ENCODE peak calls at places on chromosomes 1 and 21, in five cellular contexts. One of them, this sample, is unnamed. For H3K4me1, the result is how much of the 10 kb centered on the place peaks cover.

GRCh38 chr1:43538143-43538487 is 7.4 kb downstream of the PTPRF start:
- DNase-seq in IMR-90: no peak
- DNase-seq in K562: no peak
- DNase-seq in HCT116: no peak
- DNase-seq in H1: no peak
- DNase-seq in this sample: no peak

GRCh38 chr1:156754219-156754618 is 2.7 kb upstream of the HDGF start:
- DNase-seq in IMR-90: no peak
- DNase-seq in K562: no peak
- DNase-seq in HCT116: no peak
- DNase-seq in H1: no peak
- DNase-seq in this sample: no peak

GRCh38 chr1:214337536-214337935 is 56.6 kb downstream of the SMYD2 start:
- DNase-seq in IMR-90: peak
- DNase-seq in K562: no peak
- DNase-seq in HCT116: no peak
- DNase-seq in H1: no peak
- DNase-seq in this sample: no peak

GRCh38 chr21:16912075-16912474 is 600.8 kb upstream of the CXADR start:
- DNase-seq in IMR-90: peak
- DNase-seq in K562: no peak
- DNase-seq in HCT116: no peak
- DNase-seq in H1: no peak
- DNase-seq in this sample: no peak

GRCh38 chr1:36829951-36830350 is 204.4 kb downstream of the GRIK3 start:
- DNase-seq in IMR-90: no peak
- DNase-seq in K562: no peak
- DNase-seq in HCT116: no peak
- DNase-seq in H1: no peak
- DNase-seq in this sample: no peak

GRCh38 chr21:34352556-34352955 is 11.2 kb upstream of the KCNE2 start:
- DNase-seq in IMR-90: no peak
- DNase-seq in K562: no peak
- DNase-seq in HCT116: no peak
- DNase-seq in H1: no peak
- DNase-seq in this sample: no peak

GRCh38 chr1:11842154-11843041 is 5.2 kb downstream of the NPPA start:
- DNase-seq in IMR-90: peak
- DNase-seq in K562: peak
- DNase-seq in HCT116: no peak
- DNase-seq in H1: no peak
- DNase-seq in this sample: peak

GRCh38 chr1:83593073-83593472 is 405.9 kb downstream of the TTLL7 start:
- DNase-seq in IMR-90: no peak
- DNase-seq in K562: no peak
- DNase-seq in HCT116: no peak
- DNase-seq in H1: no peak
- DNase-seq in this sample: no peak

GRCh38 chr1:99441234-99442095 is 177.2 kb downstream of the PLPPR4 start:
- DNase-seq in IMR-90: peak
- DNase-seq in K562: no peak
- DNase-seq in HCT116: no peak
- DNase-seq in H1: no peak
- DNase-seq in this sample: no peak

GRCh38 chr1:41560496-41560895 is 76.0 kb upstream of the EDN2 start:
- DNase-seq in IMR-90: no peak
- DNase-seq in K562: no peak
- DNase-seq in HCT116: no peak
- DNase-seq in H1: no peak
- DNase-seq in this sample: no peak

GRCh38 chr21:42640486-42640885 is 12.9 kb upstream of the PDE9A start:
- DNase-seq in IMR-90: no peak
- DNase-seq in K562: no peak
- DNase-seq in HCT116: no peak
- DNase-seq in H1: no peak
- DNase-seq in this sample: no peak

GRCh38 chr1:2587071-2587859 is 688 bp downstream of the PRXL2B start:
- DNase-seq in IMR-90: peak
- DNase-seq in K562: no peak
- DNase-seq in HCT116: no peak
- DNase-seq in H1: peak
- DNase-seq in this sample: no peak

GRCh38 chr1:206812456-206812855 is 40.2 kb upstream of the IL10 start:
- DNase-seq in IMR-90: no peak
- DNase-seq in K562: no peak
- DNase-seq in HCT116: no peak
- DNase-seq in H1: no peak
- DNase-seq in this sample: no peak

GRCh38 chr1:44791364-44791801 is 3.4 kb upstream of the BEST4 start:
- DNase-seq in IMR-90: no peak
- DNase-seq in K562: peak
- DNase-seq in HCT116: no peak
- DNase-seq in H1: no peak
- DNase-seq in this sample: no peak

DNA sequence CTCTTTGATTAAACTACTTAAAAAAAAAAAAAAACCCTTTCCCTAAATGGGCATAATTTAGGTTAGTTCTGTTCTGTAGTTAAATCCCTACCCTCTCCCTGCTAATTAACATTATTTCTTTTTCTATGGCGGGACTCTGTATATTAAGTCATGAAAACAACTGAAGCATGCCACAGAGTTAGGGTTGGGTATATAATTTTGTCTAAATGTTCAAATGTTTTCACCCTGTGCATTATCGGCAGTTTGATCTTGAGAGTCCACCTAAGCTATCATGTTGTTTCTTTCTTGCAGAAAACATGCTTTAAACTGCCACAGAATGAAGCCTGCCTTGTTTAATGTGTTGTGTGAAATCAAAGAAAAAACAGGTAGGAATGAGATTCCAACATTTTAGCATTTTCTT is 4.0 kb downstream of the PBX1 start:
- DNase-seq in IMR-90: no peak
- DNase-seq in K562: no peak
- DNase-seq in HCT116: no peak
- DNase-seq in H1: no peak
- DNase-seq in this sample: no peak
- H3K4me1 ChIP-seq in IMR-90: under half
- H3K4me1 ChIP-seq in K562: under half
- H3K4me1 ChIP-seq in HCT116: under half
- H3K4me1 ChIP-seq in H1: under half
- H3K4me1 ChIP-seq in this sample: under half

GRCh38 chr1:225466848-225467192 is 39.0 kb upstream of the LBR start:
- DNase-seq in IMR-90: no peak
- DNase-seq in K562: no peak
- DNase-seq in HCT116: no peak
- DNase-seq in H1: no peak
- DNase-seq in this sample: no peak

GRCh38 chr1:225470210-225470609 is 42.4 kb upstream of the LBR start:
- DNase-seq in IMR-90: no peak
- DNase-seq in K562: no peak
- DNase-seq in HCT116: no peak
- DNase-seq in H1: no peak
- DNase-seq in this sample: no peak

GRCh38 chr1:225469051-225469450 is 41.2 kb upstream of the LBR start:
- DNase-seq in IMR-90: no peak
- DNase-seq in K562: no peak
- DNase-seq in HCT116: no peak
- DNase-seq in H1: no peak
- DNase-seq in this sample: no peak

GRCh38 chr1:225467193-225468020 is 39.6 kb upstream of the LBR start:
- DNase-seq in IMR-90: no peak
- DNase-seq in K562: no peak
- DNase-seq in HCT116: no peak
- DNase-seq in H1: no peak
- DNase-seq in this sample: peak

GRCh38 chr1:225468270-225469020 is 40.6 kb upstream of the LBR start:
- DNase-seq in IMR-90: no peak
- DNase-seq in K562: no peak
- DNase-seq in HCT116: no peak
- DNase-seq in H1: no peak
- DNase-seq in this sample: no peak
- TF ChIP-seq CEBPB in IMR-90: no peak
- TF ChIP-seq CEBPB in K562: no peak
- TF ChIP-seq CEBPB in HCT116: no peak
- TF ChIP-seq CEBPB in H1: no peak
- TF ChIP-seq CEBPB in this sample: no peak

GRCh38 chr1:25875154-25875855 is at the start of gene PAQR7:
- DNase-seq in IMR-90: peak
- DNase-seq in K562: peak
- DNase-seq in HCT116: no peak
- DNase-seq in H1: peak
- DNase-seq in this sample: no peak
- H3K4me1 ChIP-seq in IMR-90: under half
- H3K4me1 ChIP-seq in K562: half or more
- H3K4me1 ChIP-seq in HCT116: under half
- H3K4me1 ChIP-seq in H1: under half
- H3K4me1 ChIP-seq in this sample: under half

DNA sequence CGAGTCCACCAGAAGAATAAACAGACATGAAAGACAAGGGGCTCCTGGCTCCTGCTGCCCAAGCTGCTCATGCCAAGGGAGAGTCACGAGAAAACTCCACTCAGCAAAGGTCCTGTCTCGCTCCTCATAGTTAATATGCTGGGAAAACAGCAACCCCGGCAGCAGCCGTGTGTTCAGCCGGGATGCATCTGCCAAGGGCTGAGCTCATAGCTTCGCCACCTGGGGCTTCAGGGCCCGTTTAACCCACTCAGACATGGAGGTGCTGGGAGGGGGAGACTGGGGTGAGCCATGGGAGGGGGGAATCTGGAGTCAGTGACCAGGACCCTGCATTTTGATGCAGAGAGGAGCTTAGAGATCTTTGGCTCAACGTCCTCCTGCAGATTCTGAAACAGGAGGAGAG is 283.4 kb downstream of the PTPRU start:
- DNase-seq in IMR-90: no peak
- DNase-seq in K562: no peak
- DNase-seq in HCT116: no peak
- DNase-seq in H1: no peak
- DNase-seq in this sample: no peak
- TF ChIP-seq CEBPB in IMR-90: no peak
- TF ChIP-seq CEBPB in K562: no peak
- TF ChIP-seq CEBPB in HCT116: no peak
- TF ChIP-seq CEBPB in H1: no peak
- TF ChIP-seq CEBPB in this sample: no peak